ENCODE peak calls at places on chromosomes 6 and 20, in seven cellular contexts. F, X, E, R, H, P and K are unnamed samples.

GRCh38 chr20:40562031-40562430 is 127.0 kb downstream of the MAFB start:
- DNase-seq in F (no peak), X (peak), E (no peak), R (no peak), H (no peak), P (no peak), K (no peak)

GRCh38 chr6:85674604-85675003 is 31.9 kb upstream of the SYNCRIP start:
- DNase-seq in F (no peak), X (no peak), E (no peak), R (no peak), H (no peak), P (no peak), K (no peak)

GRCh38 chr6:167803816-167804215 is 22.9 kb upstream of the AFDN start:
- DNase-seq in F (no peak), X (no peak), E (no peak), R (no peak), H (no peak), P (peak), K (no peak)

GRCh38 chr6:30720738-30721197 is 616 bp downstream of the TUBB start:
- DNase-seq in F (peak), X (no peak), E (peak), R (peak), H (peak), P (no peak), K (peak)

GRCh38 chr20:51272392-51272791 is 249.5 kb upstream of the KCNG1 start:
- DNase-seq in F (no peak), X (peak), E (no peak), R (no peak), H (peak), P (no peak), K (no peak)

GRCh38 chr6:1746919-1747460 is 137.3 kb downstream of the FOXC1 start:
- DNase-seq in F (no peak), X (no peak), E (no peak), R (no peak), H (no peak), P (no peak), K (no peak)

GRCh38 chr20:10433014-10433622 is 904 bp downstream of the MKKS start:
- DNase-seq in F (no peak), X (no peak), E (no peak), R (no peak), H (no peak), P (no peak), K (no peak)

GRCh38 chr20:4925842-4926530 is 75.3 kb downstream of the SLC23A2 start:
- DNase-seq in F (peak), X (peak), E (no peak), R (no peak), H (peak), P (no peak), K (no peak)

GRCh38 chr6:95248501-95248900 is 328.8 kb upstream of the MANEA start:
- DNase-seq in F (no peak), X (no peak), E (no peak), R (no peak), H (peak), P (no peak), K (no peak)

GRCh38 chr20:32672315-32672981 is 1.3 kb downstream of the C20orf203 start:
- DNase-seq in F (no peak), X (no peak), E (no peak), R (no peak), H (no peak), P (no peak), K (no peak)

GRCh38 chr20:25051386-25052155 is 6.4 kb downstream of the ACSS1 start:
- DNase-seq in F (no peak), X (no peak), E (no peak), R (no peak), H (no peak), P (no peak), K (no peak)

GRCh38 chr20:41563087-41563486 is 55.1 kb downstream of the CHD6 start:
- DNase-seq in F (no peak), X (no peak), E (no peak), R (no peak), H (no peak), P (no peak), K (no peak)

GRCh38 chr6:155694429-155694795 is 238.8 kb upstream of the NOX3 start:
- DNase-seq in F (no peak), X (peak), E (no peak), R (no peak), H (no peak), P (no peak), K (no peak)

GRCh38 chr6:12113190-12113578 is 101.1 kb downstream of the HIVEP1 start:
- DNase-seq in F (no peak), X (peak), E (no peak), R (no peak), H (peak), P (no peak), K (no peak)

GRCh38 chr6:71181565-71181964 is 107.0 kb upstream of the OGFRL1 start:
- DNase-seq in F (no peak), X (peak), E (no peak), R (no peak), H (peak), P (peak), K (no peak)

GRCh38 chr6:159214281-159214680 is 45.1 kb downstream of the FNDC1 start:
- DNase-seq in F (no peak), X (no peak), E (no peak), R (no peak), H (no peak), P (no peak), K (no peak)

GRCh38 chr6:159220093-159220492 is 50.9 kb downstream of the FNDC1 start:
- DNase-seq in F (no peak), X (no peak), E (no peak), R (no peak), H (no peak), P (no peak), K (no peak)

GRCh38 chr6:159221486-159222170 is 52.4 kb downstream of the FNDC1 start:
- DNase-seq in F (no peak), X (no peak), E (no peak), R (no peak), H (no peak), P (no peak), K (no peak)

GRCh38 chr6:159213401-159213800 is 44.2 kb downstream of the FNDC1 start:
- DNase-seq in F (no peak), X (no peak), E (no peak), R (no peak), H (peak), P (no peak), K (no peak)

GRCh38 chr6:159217595-159218275 is 48.5 kb downstream of the FNDC1 start:
- DNase-seq in F (no peak), X (peak), E (peak), R (peak), H (peak), P (no peak), K (no peak)
- TF ChIP-seq CTCF in F (peak), X (peak), E (peak), R (peak), H (no peak), P (peak), K (no peak)

DNA sequence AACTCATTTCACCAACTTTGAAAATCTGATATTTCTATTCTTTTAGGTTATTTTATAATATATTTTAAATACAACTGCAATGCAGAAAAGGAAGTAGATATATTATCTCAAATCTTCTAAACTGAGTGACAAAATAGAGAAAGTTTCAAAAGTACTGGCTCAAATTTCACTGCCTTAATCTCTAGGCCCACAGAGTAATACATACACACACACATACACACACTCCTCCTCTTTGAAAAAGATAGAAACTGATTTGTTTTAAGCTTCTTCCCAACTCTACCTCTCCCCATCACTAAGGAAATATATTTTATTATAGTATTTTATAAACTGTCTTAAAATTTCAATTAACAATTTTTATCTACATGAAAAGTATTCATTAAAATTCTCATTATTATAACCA is 36.2 kb downstream of the ARHGAP18 start:
- DNase-seq in F (no peak), X (no peak), E (no peak), R (no peak), H (peak), P (no peak), K (no peak)
- TF ChIP-seq CTCF in F (no peak), X (no peak), E (no peak), R (no peak), H (no peak), P (no peak), K (no peak)

GRCh38 chr6:99822741-99823512 is 171.1 kb downstream of the MCHR2 start:
- DNase-seq in F (peak), X (peak), E (peak), R (no peak), H (peak), P (no peak), K (no peak)
- TF ChIP-seq CTCF in F (peak), X (peak), E (peak), R (peak), H (peak), P (no peak), K (no peak)

DNA sequence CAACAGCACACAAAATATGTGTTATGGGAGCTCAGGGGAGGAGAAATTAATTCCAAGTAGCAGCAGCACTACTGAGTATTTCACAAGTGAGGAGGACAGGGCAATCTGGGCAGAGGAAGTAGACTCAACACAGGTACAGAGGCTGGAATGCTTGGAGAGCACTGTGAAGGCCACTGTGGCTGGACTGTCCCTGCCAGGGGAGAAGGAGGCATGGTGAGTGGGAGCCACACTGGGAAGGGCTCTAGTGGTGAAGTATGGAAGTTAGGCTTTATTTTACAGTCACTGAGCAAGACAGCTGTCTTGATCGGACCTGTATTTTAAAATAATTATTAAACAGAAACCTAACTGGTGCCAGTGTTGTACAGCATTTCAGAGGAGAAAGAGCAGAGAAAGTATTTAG is 28.8 kb downstream of the FAM229B start:
- DNase-seq in F (no peak), X (no peak), E (no peak), R (no peak), H (no peak), P (no peak), K (no peak)
- TF ChIP-seq CTCF in F (no peak), X (no peak), E (peak), R (no peak), H (no peak), P (no peak), K (no peak)

GRCh38 chr20:46308258-46309157 is at the start of gene CDH22:
- DNase-seq in F (peak), X (no peak), E (peak), R (peak), H (peak), P (no peak), K (no peak)
- TF ChIP-seq CTCF in F (peak), X (peak), E (peak), R (peak), H (peak), P (peak), K (no peak)

GRCh38 chr6:165245716-165246115 is 63.7 kb downstream of the C6orf118 start:
- DNase-seq in F (no peak), X (no peak), E (no peak), R (no peak), H (peak), P (no peak), K (no peak)
- TF ChIP-seq CTCF in F (no peak), X (no peak), E (no peak), R (no peak), H (no peak), P (no peak), K (no peak)

GRCh38 chr20:60271597-60271996 is 313.4 kb downstream of the CDH26 start:
- DNase-seq in F (no peak), X (no peak), E (no peak), R (no peak), H (peak), P (no peak), K (no peak)
- TF ChIP-seq CTCF in F (peak), X (peak), E (peak), R (peak), H (peak), P (no peak), K (no peak)